ENCODE peak calls at places on chromosomes 16 and 17, in six cellular contexts. M, G, B, C, V and E are unnamed samples.
A peak's percentile ranks its signal among the peaks of the same experiment; 100 is the strongest.

GRCh38 chr16:24189941-24190340 is 66.2 kb upstream of the CACNG3 start:
- DNase-seq in B (no peak), M (no peak), V (no peak), G (no peak), C (no peak), E (no peak)

GRCh38 chr17:58268326-58268725 is 12.4 kb downstream of the MPO start:
- DNase-seq in C (no peak), G (no peak), B (no peak), M (no peak), V (no peak), E (no peak)

GRCh38 chr16:49993579-49993978 is 31.4 kb upstream of the CNEP1R1 start:
- DNase-seq in M (no peak), B (no peak), V (no peak), G (no peak), C (no peak), E (no peak)

GRCh38 chr17:64133546-64134215 is 3.7 kb upstream of the ERN1 start:
- DNase-seq in C (no peak), M (no peak), G (no peak), B (peak; percentile 28), V (no peak), E (peak; percentile 87)

GRCh38 chr17:40100419-40100668 is at the start of gene NR1D1:
- DNase-seq in B (no peak), M (no peak), G (no peak), V (no peak), C (no peak), E (no peak)

GRCh38 chr16:87657621-87658192 is 55.4 kb downstream of the JPH3 start:
- DNase-seq in V (no peak), G (no peak), M (no peak), B (no peak), C (no peak), E (peak; percentile 8)

GRCh38 chr16:56600398-56600999 is 7.9 kb upstream of the MT2A start:
- DNase-seq in V (no peak), M (no peak), B (peak; percentile 35), G (no peak), C (no peak), E (peak; percentile 79)

GRCh38 chr17:38460716-38461650 is 32.7 kb downstream of the ARHGAP23 start:
- DNase-seq in B (no peak), V (no peak), M (no peak), G (no peak), C (no peak), E (no peak)

GRCh38 chr17:58344791-58345157 is 7.2 kb downstream of the SUPT4H1 start:
- DNase-seq in C (no peak), V (no peak), M (no peak), B (no peak), G (peak; percentile 13), E (no peak)

GRCh38 chr17:80942360-80943345 is 49.0 kb upstream of the CHMP6 start:
- DNase-seq in C (peak; percentile 70), M (peak; percentile 79), G (peak; percentile 60), V (peak; percentile 87), B (no peak), E (peak; percentile 86)

GRCh38 chr17:66548158-66548557 is 245.7 kb downstream of the PRKCA start:
- DNase-seq in M (no peak), B (no peak), C (no peak), V (peak; percentile 41), G (no peak), E (no peak)

GRCh38 chr17:68301438-68301959 is 10.2 kb downstream of the ARSG start:
- DNase-seq in M (no peak), V (no peak), B (no peak), C (no peak), G (no peak), E (peak; percentile 9)

GRCh38 chr17:64781394-64781793 is 119.3 kb upstream of the SMURF2 start:
- DNase-seq in M (peak; percentile 90), C (peak; percentile 73), B (no peak), G (peak; percentile 80), V (peak; percentile 69), E (peak; percentile 40)

GRCh38 chr17:3914319-3914685 is 2.0 kb downstream of the P2RX1 start:
- DNase-seq in G (no peak), B (no peak), M (no peak), C (no peak), V (peak; percentile 30), E (no peak)

GRCh38 chr17:78865682-78866390 is 25.2 kb upstream of the USP36 start:
- DNase-seq in G (peak; percentile 94), M (peak; percentile 80), V (peak; percentile 91), C (peak; percentile 86), B (peak; percentile 92), E (peak; percentile 83)

GRCh38 chr16:1221628-1222552 is 3.2 kb downstream of the TPSG1 start:
- DNase-seq in B (no peak), M (no peak), G (peak; percentile 40), C (no peak), V (no peak), E (peak; percentile 7)

GRCh38 chr16:26644912-26645543 is 421.7 kb upstream of the C16orf82 start:
- DNase-seq in M (no peak), C (no peak), G (no peak), V (no peak), B (no peak), E (no peak)

GRCh38 chr16:58615280-58615679 is 14.3 kb downstream of the CNOT1 start:
- DNase-seq in B (no peak), G (no peak), M (no peak), C (no peak), V (no peak), E (peak; percentile 26)

GRCh38 chr16:30747331-30747730 is 894 bp upstream of the PHKG2 start:
- DNase-seq in V (no peak), G (no peak), M (no peak), C (no peak), B (no peak), E (peak; percentile 26)

GRCh38 chr16:78425957-78426590 is 326.6 kb downstream of the WWOX start:
- DNase-seq in G (no peak), V (no peak), C (no peak), M (no peak), B (no peak), E (no peak)

GRCh38 chr16:11356573-11357331 is 11.5 kb downstream of the RMI2 start:
- DNase-seq in G (peak; percentile 69), B (peak; percentile 54), M (peak; percentile 83), V (peak; percentile 78), C (peak; percentile 81), E (peak; percentile 70)

GRCh38 chr16:11916524-11917285 is 949 bp upstream of the GSPT1 start:
- DNase-seq in G (no peak), M (no peak), C (no peak), B (no peak), V (peak; percentile 78), E (no peak)

GRCh38 chr17:48502901-48503300 is 27.9 kb downstream of the HOXB1 start:
- DNase-seq in G (no peak), V (no peak), B (no peak), C (no peak), M (no peak), E (no peak)

GRCh38 chr16:47359478-47359877 is 101.4 kb downstream of the ITFG1 start:
- DNase-seq in B (no peak), C (no peak), G (no peak), M (no peak), V (no peak), E (peak; percentile 5)

GRCh38 chr16:66844009-66844341 is 239 bp upstream of the CA7 start:
- DNase-seq in C (no peak), B (no peak), G (no peak), V (no peak), M (no peak), E (no peak)
- TF ChIP-seq CTCF in C (no peak), B (no peak), G (no peak), V (no peak), M (no peak), E (no peak)

GRCh38 chr17:44901323-44901965 is 2.2 kb upstream of the EFTUD2 start:
- DNase-seq in M (no peak), C (no peak), B (no peak), V (no peak), G (no peak), E (peak; percentile 50)
- TF ChIP-seq CTCF in M (no peak), C (no peak), B (no peak), V (no peak), G (no peak), E (peak; percentile 19)

DNA sequence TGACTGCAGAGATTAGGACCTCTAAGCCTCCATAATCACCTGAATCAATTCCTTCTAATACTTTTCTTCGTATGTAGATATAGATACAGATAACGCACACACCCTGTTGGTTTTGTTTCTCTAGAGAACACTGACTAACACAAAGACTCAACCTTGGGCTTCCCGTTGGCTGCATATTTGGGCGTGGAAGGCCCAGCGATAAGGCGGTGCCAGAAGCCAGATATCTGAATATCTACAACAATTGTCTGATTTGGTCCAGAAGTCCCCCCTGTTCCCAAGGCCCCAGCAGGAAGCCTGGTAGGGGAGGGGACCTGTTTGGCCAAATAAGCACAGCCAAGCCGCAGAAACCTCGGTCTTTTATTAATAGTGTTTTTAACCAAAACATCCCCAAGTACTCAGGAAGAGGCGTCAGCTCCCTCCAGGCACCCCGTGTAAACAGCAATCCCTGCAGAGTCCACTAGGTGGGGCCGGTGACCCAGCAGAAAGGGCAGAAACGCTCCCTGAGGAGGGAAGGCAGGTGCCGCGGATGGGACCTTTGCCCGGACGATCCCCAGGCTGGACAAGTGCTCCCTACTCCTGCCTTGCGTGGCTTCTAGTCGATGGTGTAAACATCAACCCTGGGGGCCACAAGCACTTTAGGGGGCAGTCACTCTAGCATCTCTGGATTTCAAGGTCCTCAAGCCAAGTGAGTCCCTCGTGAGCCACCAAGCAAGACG is 56.9 kb downstream of the ABR start:
- DNase-seq in B (peak; percentile 92), G (peak; percentile 93), M (peak; percentile 86), C (peak; percentile 96), V (peak; percentile 97), E (peak; percentile 69)
- TF ChIP-seq CTCF in B (peak; percentile 89), G (peak; percentile 80), M (peak; percentile 93), C (peak; percentile 94), V (peak; percentile 90), E (peak; percentile 89)

DNA sequence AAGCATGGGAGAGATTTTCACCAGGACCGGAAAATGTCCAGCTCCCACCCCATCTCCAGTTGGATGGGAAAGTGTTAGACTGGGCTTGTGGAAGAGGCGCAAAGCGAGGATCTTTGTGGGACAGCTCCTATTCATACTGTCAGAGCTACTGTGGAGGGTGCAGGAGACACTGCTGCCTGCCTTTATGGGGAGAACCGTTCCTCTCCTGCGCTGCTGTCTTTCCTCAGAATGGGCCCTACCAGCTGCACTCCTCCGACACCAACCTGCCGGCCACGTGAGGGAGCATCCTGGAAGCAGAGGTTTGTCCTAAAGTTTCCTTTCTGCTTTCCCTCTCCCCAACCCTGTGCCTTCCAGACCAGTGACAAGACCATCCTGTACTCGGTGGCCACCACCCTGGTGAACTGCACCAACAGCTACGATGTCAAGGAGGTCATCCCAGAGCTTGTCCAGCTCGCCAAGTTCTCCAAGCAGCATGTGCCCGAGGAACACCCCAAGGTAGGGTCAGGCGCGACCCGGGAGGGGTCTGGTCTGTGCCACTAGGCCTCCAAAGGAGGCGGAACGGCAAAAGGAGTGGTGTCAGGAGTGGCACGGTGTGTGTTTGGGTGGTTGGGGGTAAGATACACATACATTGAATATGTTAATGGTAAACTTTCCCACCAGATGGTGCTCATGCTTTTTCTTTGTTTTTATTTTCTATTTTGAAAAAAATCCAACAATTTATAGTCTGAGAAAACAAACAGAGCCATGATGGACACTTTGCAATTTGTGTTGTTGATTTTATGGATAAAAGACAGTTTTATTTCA is 23.0 kb downstream of the SLC35G3 start:
- DNase-seq in G (no peak), B (no peak), V (no peak), C (no peak), M (no peak), E (peak; percentile 54)
- TF ChIP-seq CTCF in G (no peak), B (no peak), V (peak; percentile 19), C (no peak), M (peak; percentile 42), E (peak; percentile 47)